ENCODE peak calls at places on chromosomes 7 and 10, in six cellular contexts. M is HepG2, G is K562, I is GM12878, B is H1, S is GM12891. A is an unnamed sample.

GRCh38 chr10:119393019-119393418 is 149.5 kb downstream of the RGS10 start:
- DNase-seq in B (no peak), M (no peak), S (no peak), G (no peak), I (no peak), A (no peak)

GRCh38 chr10:97138174-97138573 is 47.6 kb downstream of the SLIT1 start:
- DNase-seq in I (no peak), B (no peak), M (peak), G (peak), S (no peak), A (no peak)

GRCh38 chr7:21942955-21943354 is 2.7 kb downstream of the CDCA7L start:
- DNase-seq in M (no peak), I (no peak), G (no peak), B (no peak), S (no peak), A (no peak)

GRCh38 chr10:486668-487067 is 202.8 kb downstream of the DIP2C start:
- DNase-seq in B (no peak), S (no peak), I (no peak), M (no peak), G (no peak), A (no peak)

GRCh38 chr10:130959752-130960195 is 351.7 kb downstream of the TCERG1L start:
- DNase-seq in M (no peak), B (no peak), I (no peak), S (no peak), G (no peak), A (no peak)

GRCh38 chr10:74150151-74151056 is at the start of gene AP3M1:
- DNase-seq in M (no peak), S (peak), G (peak), I (peak), B (peak), A (peak)

GRCh38 chr7:106386958-106387357 is 102.2 kb upstream of the NAMPT start:
- DNase-seq in M (no peak), S (no peak), B (no peak), I (no peak), G (no peak), A (no peak)

GRCh38 chr10:58334817-58335305 is at the start of gene UBE2D1:
- DNase-seq in M (peak), I (peak), S (peak), G (peak), B (peak), A (peak)

GRCh38 chr10:65861249-65861648 is 1064.6 kb upstream of the LRRTM3 start:
- DNase-seq in I (peak), B (no peak), M (no peak), S (no peak), G (no peak), A (no peak)

GRCh38 chr10:47451998-47452494 is 31.9 kb downstream of the ANXA8 start:
- DNase-seq in S (no peak), M (no peak), I (no peak), B (no peak), G (no peak), A (no peak)

GRCh38 chr10:12791728-12792127 is 209.8 kb downstream of the CCDC3 start:
- DNase-seq in I (no peak), G (no peak), M (no peak), B (no peak), S (no peak), A (no peak)

GRCh38 chr7:26443761-26444160 is 152.1 kb downstream of the SNX10 start:
- DNase-seq in M (no peak), B (no peak), G (no peak), I (no peak), S (no peak), A (no peak)

GRCh38 chr7:36071605-36072004 is 81.4 kb upstream of the EEPD1 start:
- DNase-seq in M (peak), G (no peak), I (no peak), S (no peak), B (no peak), A (no peak)

GRCh38 chr10:37819797-37820196 is 37.6 kb downstream of the ZNF248 start:
- DNase-seq in M (no peak), G (no peak), I (no peak), B (no peak), S (no peak), A (no peak)

GRCh38 chr7:335358-336148 is 45.6 kb downstream of the FOXL3 start:
- DNase-seq in S (no peak), B (no peak), I (no peak), M (no peak), G (no peak), A (no peak)

GRCh38 chr10:21398549-21399345 is 126.7 kb downstream of the SKIDA1 start:
- DNase-seq in M (no peak), G (no peak), S (no peak), I (no peak), B (no peak), A (no peak)

GRCh38 chr7:135661311-135662122 is 797 bp upstream of the STMP1 start:
- DNase-seq in M (peak), I (no peak), S (no peak), B (no peak), G (no peak), A (no peak)

GRCh38 chr10:129848084-129848483 is 116.0 kb downstream of the EBF3 start:
- DNase-seq in M (no peak), B (no peak), S (no peak), G (no peak), I (no peak), A (no peak)

GRCh38 chr10:90136731-90137316 is 435.4 kb downstream of the KIF20B start:
- DNase-seq in B (no peak), I (no peak), S (no peak), G (no peak), M (no peak), A (no peak)

GRCh38 chr7:74404388-74404700 is 49.4 kb upstream of the GTF2IRD1 start:
- DNase-seq in M (no peak), B (no peak), G (no peak), I (no peak), S (no peak), A (no peak)

GRCh38 chr10:71978476-71978875 is 14.3 kb downstream of the CHST3 start:
- DNase-seq in I (no peak), B (no peak), G (peak), M (no peak), S (no peak), A (no peak)

GRCh38 chr10:71975087-71975890 is 11.1 kb downstream of the CHST3 start:
- DNase-seq in I (no peak), S (no peak), M (no peak), B (no peak), G (no peak), A (no peak)

GRCh38 chr10:71974489-71975011 is 10.4 kb downstream of the CHST3 start:
- DNase-seq in G (no peak), M (no peak), I (no peak), B (no peak), S (peak), A (peak)

GRCh38 chr10:71973777-71974488 is 9.7 kb downstream of the CHST3 start:
- DNase-seq in I (no peak), G (no peak), S (no peak), B (no peak), M (no peak), A (no peak)

DNA sequence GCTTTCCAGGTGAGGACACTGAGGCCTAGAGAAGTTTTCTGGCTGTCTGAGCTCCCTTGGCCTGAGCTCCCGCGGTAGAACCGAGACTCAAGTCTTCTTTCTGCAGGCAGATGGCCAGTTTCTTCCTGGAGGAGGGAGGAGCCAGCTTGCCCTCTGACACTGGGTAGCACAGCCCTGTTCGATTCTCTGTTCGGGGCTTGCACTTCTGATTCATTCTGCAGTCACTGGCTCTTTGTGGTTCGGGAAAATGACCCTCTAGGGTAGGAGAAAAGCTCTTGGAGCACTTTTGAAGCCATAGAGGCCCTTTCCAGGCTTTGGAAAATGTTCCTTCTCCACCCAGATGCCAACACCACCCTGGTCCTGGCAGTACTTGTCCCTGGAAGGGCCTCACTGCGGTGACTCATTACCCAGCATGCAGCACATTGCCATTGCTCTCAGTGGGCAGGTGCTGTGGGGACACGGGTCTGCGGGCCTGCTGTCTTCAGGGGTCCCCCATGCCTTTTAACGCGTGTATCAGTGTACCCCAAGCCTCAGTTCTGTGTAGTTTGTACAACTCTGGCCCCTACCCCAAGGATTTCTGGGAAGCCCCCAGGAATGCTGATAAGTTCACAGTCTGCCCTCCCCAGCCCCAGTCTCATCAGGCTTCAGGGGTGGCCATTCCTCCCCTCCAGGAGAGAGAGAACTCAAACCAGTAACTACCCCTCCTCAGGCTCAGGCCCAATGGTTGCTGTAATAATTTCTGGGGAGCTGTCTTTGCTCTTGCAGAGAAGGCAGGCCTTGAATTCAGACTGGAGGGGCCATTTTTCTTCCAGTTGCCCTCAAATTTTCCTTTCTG is 11.9 kb downstream of the CHST3 start:
- DNase-seq in G (no peak), B (no peak), I (no peak), M (no peak), S (no peak), A (no peak)
- TF ChIP-seq POLR2AphosphoS5 in G (no peak), B (no peak), I (no peak), M (peak), S (no peak), A (no peak)

GRCh38 chr10:11163990-11164805 is 146.5 kb downstream of the CELF2 start:
- DNase-seq in B (no peak), M (no peak), S (no peak), I (no peak), G (no peak), A (no peak)

GRCh38 chr10:11162828-11163599 is 145.3 kb downstream of the CELF2 start:
- DNase-seq in I (peak), S (peak), M (no peak), B (no peak), G (no peak), A (peak)

GRCh38 chr10:11167233-11167979 is 149.7 kb downstream of the CELF2 start:
- DNase-seq in B (no peak), S (no peak), M (no peak), G (no peak), I (no peak), A (no peak)

GRCh38 chr10:11165591-11166543 is 148.2 kb downstream of the CELF2 start:
- DNase-seq in B (no peak), M (no peak), I (no peak), G (peak), S (peak), A (peak)

DNA sequence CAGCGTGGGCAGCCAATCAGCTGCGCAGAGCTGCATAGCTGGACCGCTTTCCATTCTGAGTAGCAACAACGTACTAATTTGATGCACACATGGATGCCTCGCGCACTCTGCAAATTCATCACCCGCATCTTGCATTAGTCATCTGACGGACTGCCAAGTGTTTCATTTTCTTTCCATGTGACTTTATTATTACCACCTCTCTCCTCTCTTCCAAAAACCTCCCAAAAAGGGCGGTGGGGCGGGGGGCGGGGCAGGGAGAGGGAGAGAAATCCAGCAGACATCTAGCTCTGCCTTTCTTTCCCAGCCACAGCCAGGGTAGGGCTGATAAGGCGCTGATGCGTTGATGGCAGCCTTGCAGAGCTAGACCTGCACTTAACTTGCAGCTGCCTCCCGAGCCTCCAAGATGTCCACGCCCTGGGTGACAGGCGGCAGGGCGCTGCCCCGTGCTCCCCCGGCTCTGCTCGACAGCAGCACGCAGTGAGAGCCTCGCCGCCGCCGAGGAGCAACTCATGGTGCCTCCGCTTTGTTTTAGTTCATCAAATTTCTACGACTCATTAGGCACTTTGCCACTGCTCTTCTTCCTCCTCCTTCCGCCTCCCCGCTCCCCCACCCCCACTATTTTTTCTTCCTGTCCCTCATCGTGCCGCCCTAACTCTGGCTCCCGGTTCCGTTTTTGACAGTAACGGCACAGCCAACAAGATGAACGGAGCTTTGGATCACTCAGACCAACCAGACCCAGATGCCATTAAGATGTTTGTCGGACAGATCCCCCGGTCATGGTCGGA is 147.3 kb downstream of the CELF2 start:
- DNase-seq in S (no peak), M (no peak), G (peak), B (no peak), I (no peak), A (no peak)
- TF ChIP-seq POLR2A in S (peak), M (no peak), G (peak), B (no peak), I (peak), A (peak)

GRCh38 chr10:110304394-110304779 is 333 bp downstream of the SMNDC1 start:
- DNase-seq in S (no peak), I (no peak), B (no peak), M (no peak), G (no peak), A (peak)
- TF ChIP-seq TAF1 in S (no peak), I (no peak), B (no peak), M (no peak), G (no peak), A (no peak)

DNA sequence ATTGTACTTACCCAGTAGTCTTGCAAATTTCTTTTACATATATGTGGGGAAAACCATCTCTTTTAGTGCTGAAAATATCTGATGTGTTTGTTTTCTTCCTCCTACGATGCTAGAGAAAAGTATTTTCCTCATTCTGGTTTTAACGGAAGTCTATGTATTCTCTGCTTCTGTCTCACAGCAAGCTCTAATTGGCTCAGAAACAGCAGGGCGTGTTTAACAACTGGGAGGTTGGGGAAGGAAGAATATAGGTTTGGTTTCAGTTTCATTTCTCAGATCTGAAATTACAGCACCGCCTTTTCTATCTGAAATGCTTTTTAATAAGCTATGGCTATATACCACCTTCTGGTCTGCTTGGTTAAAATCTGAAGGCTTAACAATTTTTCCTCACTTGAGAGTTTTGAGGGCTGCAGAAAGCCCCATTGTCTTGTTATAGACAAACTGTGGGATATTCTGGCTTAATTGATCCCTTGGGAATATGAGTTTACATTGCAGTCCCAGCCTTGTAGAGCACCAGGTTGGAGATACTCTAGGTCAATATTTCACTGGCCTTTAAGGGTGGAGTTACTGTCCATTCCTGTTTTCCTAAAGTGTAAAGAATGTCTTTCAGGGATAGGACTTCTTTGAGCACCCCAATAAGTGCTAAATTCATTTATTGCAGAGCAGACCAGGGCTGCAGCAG is at the start of gene SAMD9:
- DNase-seq in I (peak), B (no peak), G (no peak), M (peak), S (peak), A (peak)
- TF ChIP-seq POLR2AphosphoS5 in I (no peak), B (no peak), G (no peak), M (no peak), S (no peak), A (no peak)

GRCh38 chr10:104253576-104254410 is 899 bp upstream of the GSTO1 start:
- DNase-seq in G (no peak), B (no peak), I (no peak), S (no peak), M (peak), A (no peak)

GRCh38 chr10:104256335-104257080 is 1.8 kb downstream of the GSTO1 start:
- DNase-seq in I (no peak), M (peak), B (no peak), S (no peak), G (no peak), A (no peak)

GRCh38 chr10:104257235-104257634 is 2.5 kb downstream of the GSTO1 start:
- DNase-seq in B (no peak), G (no peak), M (no peak), S (no peak), I (no peak), A (no peak)

GRCh38 chr10:104254493-104255243 is at the start of gene GSTO1:
- DNase-seq in I (peak), B (no peak), G (peak), S (peak), M (peak), A (peak)

DNA sequence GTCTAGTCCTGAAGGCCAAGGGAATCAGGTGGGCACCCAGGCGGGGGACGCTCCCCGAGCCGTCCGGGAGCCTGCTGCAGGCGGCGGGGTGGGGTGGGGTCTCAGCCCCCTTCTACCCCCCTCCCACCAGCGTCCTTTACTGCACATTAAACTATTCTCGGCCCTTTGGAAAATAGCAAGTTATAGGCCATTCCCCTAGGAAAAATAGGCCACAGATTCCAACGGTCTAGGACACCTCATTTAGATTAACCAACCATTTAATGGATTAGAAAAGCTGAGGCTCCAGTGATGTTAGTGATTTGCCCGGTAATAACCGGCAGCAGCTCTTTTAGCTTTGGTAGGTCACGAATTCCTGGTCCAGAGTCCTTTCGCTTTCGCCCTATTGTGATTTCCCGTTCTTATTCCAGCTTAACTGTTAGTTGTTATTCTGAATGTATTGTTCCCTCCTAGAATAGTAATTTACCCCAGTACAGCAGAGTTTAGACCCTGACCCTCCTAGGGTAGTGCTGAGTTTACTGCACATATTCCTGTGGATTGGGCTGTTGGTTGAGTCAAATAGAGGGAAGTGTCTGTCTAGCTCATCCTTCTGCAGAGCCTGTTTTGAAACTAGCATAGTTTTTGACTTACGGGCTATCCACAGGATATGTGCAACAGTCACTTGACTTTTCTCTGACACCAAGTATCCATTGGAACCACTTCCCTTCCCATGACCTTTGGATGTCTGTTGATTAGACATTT is 721 bp downstream of the GSTO1 start:
- DNase-seq in G (no peak), I (no peak), S (no peak), M (peak), B (no peak), A (no peak)
- TF ChIP-seq POLR2A in G (no peak), I (no peak), S (no peak), M (peak), B (no peak), A (no peak)

DNA sequence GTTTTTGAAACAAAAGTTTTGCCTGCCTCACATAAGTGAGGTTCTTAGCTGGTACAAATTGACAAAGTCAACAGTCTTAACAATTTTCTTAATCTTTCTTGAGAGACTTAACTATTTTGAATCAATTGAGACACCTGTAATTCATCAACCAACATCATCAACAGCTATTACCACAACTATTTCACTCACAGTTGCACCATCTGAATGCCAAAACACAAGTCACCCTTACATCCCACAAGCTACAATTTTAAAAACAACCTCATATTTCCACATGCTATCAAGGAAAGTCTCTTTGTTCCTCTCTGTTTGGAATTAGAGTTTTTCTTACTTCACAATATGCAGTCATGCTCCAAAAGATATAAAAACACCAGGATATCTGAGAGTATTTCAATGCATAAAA is 4.9 kb downstream of the SMURF1 start:
- DNase-seq in G (no peak), S (no peak), M (no peak), I (no peak), B (no peak), A (no peak)
- TF ChIP-seq TAF1 in G (no peak), S (no peak), M (no peak), I (no peak), B (no peak), A (no peak)

DNA sequence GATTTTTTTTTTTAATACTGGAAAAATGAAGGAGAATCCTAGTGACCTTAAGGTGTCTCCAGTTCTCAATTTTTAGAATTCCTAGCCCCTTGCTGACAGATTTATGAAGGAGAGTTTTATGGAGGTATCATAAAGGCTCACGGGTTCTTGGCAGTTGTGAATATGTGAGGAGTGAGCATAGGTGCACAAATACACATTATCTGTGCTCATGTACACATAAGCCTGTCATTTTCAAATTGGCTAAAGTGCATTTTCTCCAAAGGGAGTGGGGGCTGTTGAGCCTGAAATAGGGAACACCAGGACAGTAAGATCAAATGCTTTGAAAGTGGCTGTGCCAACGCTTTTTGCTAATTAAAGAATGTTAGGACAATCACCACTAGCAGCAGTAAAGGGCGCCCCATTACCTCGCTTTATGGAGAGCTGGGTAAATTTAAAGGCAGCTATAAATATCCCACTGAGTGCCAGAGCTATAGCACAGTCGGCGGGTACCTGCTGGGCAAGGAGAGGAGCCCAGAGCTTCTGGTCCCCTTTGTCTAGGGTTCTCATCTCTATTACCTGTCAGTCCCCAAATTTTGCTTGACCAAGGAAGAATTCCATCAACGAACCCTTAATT is 8.4 kb upstream of the LRRC4 start:
- DNase-seq in I (no peak), B (no peak), M (no peak), G (no peak), S (no peak), A (no peak)
- TF ChIP-seq POLR2AphosphoS5 in I (no peak), B (no peak), M (no peak), G (no peak), S (no peak), A (no peak)

A was measured in GM12892.